ENCODE peak calls at places on chromosomes 3 and 15, in six cellular contexts. S, A, L, I, E and X are unnamed samples.

GRCh38 chr15:91114301-91114700 is 14.2 kb downstream of the SV2B start:
- DNase-seq in A (no peak), E (no peak), S (no peak), L (no peak), I (no peak), X (no peak)

GRCh38 chr3:184620799-184621119 is 59.2 kb downstream of the EPHB3 start:
- DNase-seq in L (no peak), E (no peak), S (no peak), A (no peak), I (no peak), X (no peak)

GRCh38 chr15:51853987-51854386 is 24.5 kb downstream of the TMOD3 start:
- DNase-seq in E (no peak), L (no peak), S (no peak), A (no peak), I (no peak), X (no peak)

GRCh38 chr3:113285741-113286140 is 74.4 kb downstream of the BOC start:
- DNase-seq in L (no peak), E (no peak), S (no peak), A (no peak), I (no peak), X (no peak)

GRCh38 chr15:62390793-62391543 is 225.9 kb upstream of the C2CD4B start:
- DNase-seq in E (peak), L (no peak), I (peak), A (peak), S (no peak), X (peak)

GRCh38 chr3:141271279-141272033 is 39.8 kb downstream of the PXYLP1 start:
- DNase-seq in A (peak), L (no peak), I (no peak), E (no peak), S (no peak), X (no peak)

GRCh38 chr3:160210799-160211221 is 14.4 kb upstream of the C3orf80 start:
- DNase-seq in A (no peak), E (no peak), I (no peak), L (peak), S (peak), X (no peak)

GRCh38 chr3:195150194-195151118 is 120.5 kb downstream of the XXYLT1 start:
- DNase-seq in S (no peak), L (no peak), E (no peak), I (peak), A (peak), X (no peak)

GRCh38 chr15:73897441-73898261 is 24.3 kb downstream of the TBC1D21 start:
- DNase-seq in I (no peak), S (peak), L (peak), E (peak), A (no peak), X (peak)

GRCh38 chr3:9820944-9821343 is 10.9 kb downstream of the TTLL3 start:
- DNase-seq in E (no peak), I (no peak), S (peak), A (no peak), L (no peak), X (no peak)

GRCh38 chr3:157393076-157393475 is 43.6 kb upstream of the PTX3 start:
- DNase-seq in A (no peak), L (no peak), E (no peak), I (no peak), S (no peak), X (no peak)

GRCh38 chr15:90232941-90233700 is 620 bp downstream of the CIB1 start:
- DNase-seq in L (no peak), S (peak), A (peak), E (peak), I (peak), X (no peak)